ENCODE peak calls at places on chromosomes 13 and 19, in nine cellular contexts. F, Z, X, P, H, L, K, Y and U are unnamed samples.

GRCh38 chr19:3135961-3136683 is at the start of gene GNA15:
- DNase-seq in K (no peak), Z (no peak), L (no peak), P (no peak), F (peak), H (peak), Y (no peak), X (peak), U (peak)

GRCh38 chr19:2278504-2279158 is 3.3 kb downstream of the PEAK3 start:
- DNase-seq in H (no peak), P (no peak), F (no peak), K (no peak), X (no peak), L (no peak), Y (no peak), Z (no peak), U (no peak)

GRCh38 chr13:40145139-40145538 is 489.7 kb downstream of the COG6 start:
- DNase-seq in L (no peak), F (no peak), P (no peak), X (no peak), Y (no peak), Z (no peak), H (no peak), K (no peak), U (peak)

GRCh38 chr19:29823581-29824330 is 12.0 kb downstream of the CCNE1 start:
- DNase-seq in X (no peak), Y (no peak), H (no peak), Z (no peak), L (no peak), K (no peak), P (no peak), F (no peak), U (no peak)

GRCh38 chr13:73970413-73971055 is 163.7 kb downstream of the KLF12 start:
- DNase-seq in P (no peak), Z (no peak), H (no peak), X (no peak), Y (no peak), K (peak), F (no peak), L (no peak), U (no peak)

GRCh38 chr19:53772943-53773342 is 51.2 kb downstream of the NLRP12 start:
- DNase-seq in K (no peak), Z (peak), F (peak), P (peak), Y (peak), H (peak), L (peak), X (peak), U (peak)

GRCh38 chr19:43798546-43799409 is 3.5 kb downstream of the LYPD5 start:
- DNase-seq in P (peak), K (no peak), Y (peak), L (no peak), H (no peak), Z (peak), X (peak), F (peak), U (peak)

GRCh38 chr19:13024958-13025653 is 29.8 kb downstream of the NFIX start:
- DNase-seq in L (no peak), K (no peak), P (no peak), H (no peak), F (no peak), Z (no peak), X (no peak), Y (no peak), U (no peak)

GRCh38 chr19:40232479-40232878 is 6.0 kb upstream of the CCNP start:
- DNase-seq in P (no peak), X (no peak), F (no peak), H (no peak), L (no peak), Z (no peak), Y (no peak), K (no peak), U (no peak)